ENCODE peak calls at places on chromosome 2, in eight cellular contexts. M is astrocyte of the spinal cord, A is mucosa of descending colon, C is MCF 10A, D is upper lobe of right lung, X is astrocyte of the cerebellum, V is OCI-LY7, H is esophagus squamous epithelium. K is an unnamed sample.

GRCh38 chr2:198214108-198214736 is 409.8 kb downstream of the PLCL1 start:
- DNase-seq in D (no peak), A (no peak), C (peak; percentile 17), H (no peak), M (no peak), X (no peak), V (no peak), K (no peak)

GRCh38 chr2:172083725-172084483 is 1.4 kb upstream of the DLX1 start:
- DNase-seq in X (no peak), M (no peak), D (no peak), C (no peak), A (no peak), V (no peak), H (no peak), K (peak; percentile 23)

GRCh38 chr2:17518212-17519154 is at the start of gene RAD51AP2:
- DNase-seq in X (peak; percentile 63), D (peak; percentile 89), M (peak; percentile 90), C (peak; percentile 84), H (no peak), V (peak; percentile 80), A (peak; percentile 83), K (peak; percentile 88)

GRCh38 chr2:219175928-219176817 is 552 bp downstream of the CNPPD1 start:
- DNase-seq in V (peak; percentile 68), A (peak; percentile 63), X (no peak), D (peak; percentile 79), C (peak; percentile 39), M (peak; percentile 41), H (no peak), K (peak; percentile 66)

GRCh38 chr2:98185801-98186200 is 98.8 kb downstream of the VWA3B start:
- DNase-seq in A (no peak), H (no peak), X (no peak), C (no peak), M (no peak), D (no peak), V (no peak), K (no peak)

GRCh38 chr2:128091691-128092050 is 671 bp downstream of the UGGT1 start:
- DNase-seq in A (peak; percentile 21), H (no peak), C (peak; percentile 34), X (no peak), D (no peak), V (peak; percentile 19), M (peak; percentile 38), K (no peak)

GRCh38 chr2:6372317-6372903 is 493.3 kb downstream of the CMPK2 start:
- DNase-seq in H (no peak), X (peak; percentile 69), C (peak; percentile 55), D (no peak), V (no peak), M (peak; percentile 85), A (peak; percentile 39), K (no peak)

GRCh38 chr2:128032092-128032491 is 4.2 kb upstream of the SAP130 start:
- DNase-seq in V (no peak), X (no peak), A (no peak), H (no peak), C (no peak), M (no peak), D (no peak), K (no peak)

GRCh38 chr2:239951117-239951734 is 73.9 kb downstream of the NDUFA10 start:
- DNase-seq in H (no peak), C (no peak), A (no peak), M (no peak), X (no peak), D (peak; percentile 45), V (no peak), K (no peak)

DNA sequence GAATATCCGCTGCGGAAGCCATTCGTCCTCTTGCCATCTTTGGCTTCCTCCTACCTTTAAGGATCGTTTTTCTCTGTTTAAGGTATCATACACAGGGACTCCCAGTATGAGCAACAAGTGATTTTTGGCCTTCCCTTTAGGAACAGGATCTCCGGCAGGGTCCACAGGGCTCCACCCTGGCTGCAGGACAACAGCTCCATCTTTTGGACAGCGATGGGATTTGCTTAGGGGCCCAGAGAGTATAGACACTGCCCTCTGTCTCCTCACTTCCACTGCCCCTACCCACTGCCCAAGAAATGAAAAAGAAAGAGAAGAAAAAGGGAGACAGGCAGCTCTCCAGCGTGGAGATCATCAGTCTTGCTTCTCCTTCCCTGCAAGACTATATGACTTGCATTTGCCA is 224.5 kb downstream of the UXS1 start:
- DNase-seq in V (peak; percentile 35), X (no peak), A (no peak), M (no peak), D (no peak), C (peak; percentile 35), H (no peak), K (peak; percentile 47)
- TF ChIP-seq CTCF in V (peak; percentile 73), X (peak; percentile 20), A (no peak), M (peak; percentile 38), D (no peak), C (no peak), H (peak; percentile 32), K (peak; percentile 33)

GRCh38 chr2:66926594-66927112 is 470.5 kb upstream of the ETAA1 start:
- DNase-seq in X (no peak), A (no peak), H (no peak), M (no peak), V (no peak), D (no peak), C (no peak), K (no peak)

GRCh38 chr2:66925128-66925527 is 472.0 kb upstream of the ETAA1 start:
- DNase-seq in X (peak; percentile 55), M (peak; percentile 32), C (peak; percentile 51), D (no peak), A (no peak), H (no peak), V (no peak), K (no peak)

GRCh38 chr2:66930499-66931165 is 466.5 kb upstream of the ETAA1 start:
- DNase-seq in H (no peak), X (no peak), M (no peak), C (no peak), D (no peak), A (no peak), V (no peak), K (no peak)

DNA sequence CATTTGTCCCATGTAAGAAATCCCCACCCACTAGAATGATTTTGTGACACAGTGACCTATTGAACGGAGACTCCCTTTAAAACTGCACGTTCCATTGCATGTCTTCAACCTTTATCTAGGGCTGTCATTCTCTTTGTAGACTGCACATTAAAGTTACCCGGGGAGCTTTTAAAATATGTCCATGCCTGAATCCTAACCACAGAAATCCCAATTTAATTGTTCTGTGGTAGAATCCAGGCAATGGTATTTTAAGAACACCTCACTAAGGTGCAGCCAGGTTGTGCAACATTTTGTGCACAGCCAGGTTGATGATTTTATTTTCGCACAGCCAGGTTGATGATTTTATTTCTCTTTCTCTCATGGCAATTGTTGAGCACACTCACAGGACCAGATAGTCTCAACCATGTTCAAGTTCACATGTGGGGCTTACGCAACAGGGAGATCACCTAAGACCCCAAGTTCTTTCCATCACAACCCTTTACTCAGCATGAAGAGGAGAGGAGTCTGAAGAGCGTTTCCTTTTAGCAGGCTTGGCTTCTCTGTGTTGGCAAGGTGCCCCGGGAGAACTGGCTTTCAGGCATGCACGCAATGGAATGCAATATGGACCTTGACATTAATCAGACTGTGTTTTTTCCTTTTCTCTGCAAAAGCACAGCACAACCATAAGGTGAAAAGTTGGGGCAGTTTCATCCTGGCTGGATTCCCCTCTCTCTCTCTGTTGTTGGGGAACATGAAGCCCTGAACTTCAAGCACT is 467.3 kb upstream of the ETAA1 start:
- DNase-seq in V (no peak), C (peak; percentile 79), D (peak; percentile 82), A (peak; percentile 43), X (peak; percentile 70), H (no peak), M (peak; percentile 72), K (no peak)
- TF ChIP-seq CTCF in V (no peak), C (no peak), D (no peak), A (no peak), X (no peak), H (no peak), M (no peak), K (no peak)

GRCh38 chr2:212548459-212548815 is 9.8 kb upstream of the ERBB4 start:
- DNase-seq in A (no peak), H (no peak), M (peak; percentile 51), X (no peak), C (peak; percentile 38), D (no peak), V (no peak), K (no peak)
- TF ChIP-seq CTCF in A (no peak), H (peak; percentile 25), M (peak; percentile 36), X (peak; percentile 42), C (peak; percentile 32), D (peak; percentile 37), V (peak; percentile 34), K (no peak)

GRCh38 chr2:102301867-102302362 is 9.4 kb upstream of the IL1RL1 start:
- DNase-seq in D (no peak), A (peak; percentile 75), X (no peak), V (peak; percentile 1), C (peak; percentile 42), H (no peak), M (no peak), K (no peak)
- TF ChIP-seq CTCF in D (peak; percentile 29), A (no peak), X (peak; percentile 14), V (peak; percentile 41), C (peak; percentile 34), H (no peak), M (no peak), K (no peak)

GRCh38 chr2:189439342-189439741 is 1.9 kb upstream of the WDR75 start:
- DNase-seq in V (no peak), D (no peak), A (no peak), H (no peak), C (no peak), M (no peak), X (no peak), K (no peak)
- TF ChIP-seq CTCF in V (no peak), D (no peak), A (no peak), H (no peak), C (no peak), M (peak; percentile 18), X (no peak), K (peak; percentile 32)